ENCODE peak calls at places on chromosomes 6 and 20, in five cellular contexts. A, S, R, K and N are unnamed samples.

GRCh38 chr6:138088307-138088744 is 18.9 kb downstream of the PERP start:
- DNase-seq in A (peak; percentile 84), S (peak; percentile 73), R (peak; percentile 23), K (no peak), N (no peak)

GRCh38 chr6:74087898-74088297 is 391.9 kb downstream of the CD109 start:
- DNase-seq in A (no peak), S (no peak), R (no peak), K (no peak), N (no peak)

GRCh38 chr20:47859255-47859654 is 74.0 kb upstream of the SULF2 start:
- DNase-seq in A (no peak), S (no peak), R (no peak), K (no peak), N (no peak)

GRCh38 chr6:131400054-131400781 is 172.8 kb upstream of the ARG1 start:
- DNase-seq in A (peak; percentile 63), S (no peak), R (no peak), K (no peak), N (no peak)

GRCh38 chr6:52670502-52671409 is at the start of gene TMEM14A:
- DNase-seq in A (peak; percentile 90), S (peak; percentile 97), R (peak; percentile 94), K (peak; percentile 93), N (peak; percentile 99)

GRCh38 chr20:3651204-3651970 is 11.8 kb downstream of the GFRA4 start:
- DNase-seq in A (no peak), S (peak; percentile 31), R (peak; percentile 1), K (no peak), N (no peak)

GRCh38 chr6:82778985-82779384 is 286.7 kb downstream of the UBE3D start:
- DNase-seq in A (no peak), S (no peak), R (no peak), K (no peak), N (no peak)

GRCh38 chr6:37499433-37500293 is at the start of gene CCDC167:
- DNase-seq in A (peak; percentile 98), S (peak; percentile 97), R (peak; percentile 93), K (peak; percentile 95), N (peak; percentile 96)

GRCh38 chr6:9487128-9487527 is 927.7 kb downstream of the TFAP2A start:
- DNase-seq in A (no peak), S (no peak), R (no peak), K (no peak), N (no peak)

GRCh38 chr6:45974596-45974995 is 41.1 kb downstream of the CLIC5 start:
- DNase-seq in A (no peak), S (no peak), R (no peak), K (no peak), N (no peak)

GRCh38 chr6:31533455-31533841 is 4.7 kb downstream of the MCCD1 start:
- DNase-seq in A (no peak), S (no peak), R (no peak), K (no peak), N (no peak)
- TF ChIP-seq POLR2A in A (no peak), S (no peak), R (no peak), K (no peak), N (no peak)

GRCh38 chr6:1640476-1640875 is 30.8 kb downstream of the FOXC1 start:
- DNase-seq in A (no peak), S (no peak), R (no peak), K (no peak), N (no peak)

GRCh38 chr6:1643111-1643510 is 33.4 kb downstream of the FOXC1 start:
- DNase-seq in A (no peak), S (no peak), R (no peak), K (no peak), N (no peak)

GRCh38 chr6:1639430-1639829 is 29.7 kb downstream of the FOXC1 start:
- DNase-seq in A (no peak), S (no peak), R (no peak), K (no peak), N (no peak)

GRCh38 chr6:1643830-1644445 is 34.2 kb downstream of the FOXC1 start:
- DNase-seq in A (no peak), S (no peak), R (no peak), K (no peak), N (no peak)

DNA sequence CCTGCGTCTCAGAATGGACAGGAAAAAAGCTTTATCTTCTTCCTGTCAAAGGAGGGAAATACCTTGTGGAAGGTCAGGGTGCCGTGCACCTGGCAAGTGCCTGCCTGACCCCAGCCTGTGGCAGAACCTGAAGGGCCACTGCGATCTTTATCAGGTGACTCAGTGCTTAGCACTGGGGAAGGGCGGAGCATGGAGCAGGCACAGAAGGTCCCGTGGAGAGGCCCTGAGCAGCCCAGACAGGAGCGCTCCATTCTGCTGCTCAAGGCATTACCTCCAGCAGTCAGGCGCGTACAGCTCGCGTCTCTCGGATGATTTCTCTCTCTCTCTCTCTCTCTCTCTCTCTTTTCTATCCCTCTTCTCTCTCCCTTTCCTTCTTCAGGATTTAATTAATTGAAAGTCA is 31.7 kb downstream of the FOXC1 start:
- DNase-seq in A (no peak), S (peak; percentile 88), R (peak; percentile 70), K (no peak), N (peak; percentile 66)
- TF ChIP-seq POLR2A in A (no peak), S (no peak), R (no peak), K (no peak), N (no peak)

GRCh38 chr6:127267742-127268588 is 1.3 kb downstream of the RNF146 start:
- DNase-seq in A (no peak), S (no peak), R (no peak), K (no peak), N (no peak)

GRCh38 chr6:127266178-127266891 is at the start of gene RNF146:
- DNase-seq in A (peak; percentile 81), S (peak; percentile 90), R (peak; percentile 87), K (peak; percentile 85), N (peak; percentile 44)

GRCh38 chr6:127266892-127267741 is 453 bp downstream of the RNF146 start:
- DNase-seq in A (peak; percentile 54), S (peak; percentile 79), R (peak; percentile 55), K (peak; percentile 40), N (peak; percentile 40)
- TF ChIP-seq POLR2A in A (peak; percentile 72), S (peak; percentile 72), R (peak; percentile 93), K (peak; percentile 94), N (peak; percentile 81)

GRCh38 chr6:33744001-33744848 is 2.5 kb downstream of the IP6K3 start:
- DNase-seq in A (peak; percentile 59), S (peak; percentile 92), R (peak; percentile 66), K (peak; percentile 83), N (peak; percentile 78)
- TF ChIP-seq POLR2A in A (no peak), S (no peak), R (no peak), K (peak; percentile 19), N (no peak)

DNA sequence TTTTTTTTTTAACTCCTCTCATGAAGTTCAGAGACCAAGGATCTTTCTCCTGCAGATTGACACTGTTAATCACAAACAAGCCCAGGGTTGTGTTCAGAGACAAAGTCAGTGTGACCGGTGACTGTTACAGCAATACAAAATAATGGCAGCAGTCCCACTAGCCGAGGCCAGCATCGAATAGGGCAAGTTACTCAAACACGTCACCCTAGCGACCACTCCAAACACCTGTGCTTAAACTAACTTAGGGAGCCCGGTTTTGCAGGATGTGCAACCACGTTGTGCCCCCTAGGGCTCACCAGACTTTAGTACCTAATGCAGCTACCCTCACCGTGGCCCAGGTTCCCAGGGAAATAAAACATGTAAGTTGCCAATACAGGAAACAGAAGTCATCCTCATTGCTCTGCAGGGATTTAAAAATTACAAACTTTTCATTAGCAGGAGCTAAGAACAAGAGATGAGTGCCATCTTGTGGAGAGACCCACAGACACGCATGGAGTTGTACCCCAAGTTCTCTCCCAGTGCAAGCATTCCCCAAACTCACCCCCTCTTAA is 38.1 kb downstream of the FAM50B start:
- DNase-seq in A (peak; percentile 23), S (peak; percentile 51), R (no peak), K (no peak), N (no peak)
- TF ChIP-seq POLR2A in A (no peak), S (no peak), R (no peak), K (no peak), N (no peak)

GRCh38 chr6:125923371-125923877 is 33.1 kb upstream of the HINT3 start:
- DNase-seq in A (no peak), S (no peak), R (no peak), K (no peak), N (no peak)

GRCh38 chr6:125918230-125918629 is 38.3 kb upstream of the HINT3 start:
- DNase-seq in A (no peak), S (no peak), R (no peak), K (no peak), N (no peak)

GRCh38 chr6:125922322-125922860 is 34.2 kb upstream of the HINT3 start:
- DNase-seq in A (peak; percentile 64), S (no peak), R (no peak), K (no peak), N (no peak)

GRCh38 chr6:125919618-125920017 is 37.0 kb upstream of the HINT3 start:
- DNase-seq in A (no peak), S (no peak), R (no peak), K (no peak), N (no peak)

GRCh38 chr6:125918681-125919566 is 37.6 kb upstream of the HINT3 start:
- DNase-seq in A (peak; percentile 92), S (peak; percentile 58), R (peak; percentile 40), K (peak; percentile 51), N (no peak)
- TF ChIP-seq POLR2A in A (peak; percentile 8), S (peak; percentile 70), R (peak; percentile 38), K (peak; percentile 31), N (no peak)

DNA sequence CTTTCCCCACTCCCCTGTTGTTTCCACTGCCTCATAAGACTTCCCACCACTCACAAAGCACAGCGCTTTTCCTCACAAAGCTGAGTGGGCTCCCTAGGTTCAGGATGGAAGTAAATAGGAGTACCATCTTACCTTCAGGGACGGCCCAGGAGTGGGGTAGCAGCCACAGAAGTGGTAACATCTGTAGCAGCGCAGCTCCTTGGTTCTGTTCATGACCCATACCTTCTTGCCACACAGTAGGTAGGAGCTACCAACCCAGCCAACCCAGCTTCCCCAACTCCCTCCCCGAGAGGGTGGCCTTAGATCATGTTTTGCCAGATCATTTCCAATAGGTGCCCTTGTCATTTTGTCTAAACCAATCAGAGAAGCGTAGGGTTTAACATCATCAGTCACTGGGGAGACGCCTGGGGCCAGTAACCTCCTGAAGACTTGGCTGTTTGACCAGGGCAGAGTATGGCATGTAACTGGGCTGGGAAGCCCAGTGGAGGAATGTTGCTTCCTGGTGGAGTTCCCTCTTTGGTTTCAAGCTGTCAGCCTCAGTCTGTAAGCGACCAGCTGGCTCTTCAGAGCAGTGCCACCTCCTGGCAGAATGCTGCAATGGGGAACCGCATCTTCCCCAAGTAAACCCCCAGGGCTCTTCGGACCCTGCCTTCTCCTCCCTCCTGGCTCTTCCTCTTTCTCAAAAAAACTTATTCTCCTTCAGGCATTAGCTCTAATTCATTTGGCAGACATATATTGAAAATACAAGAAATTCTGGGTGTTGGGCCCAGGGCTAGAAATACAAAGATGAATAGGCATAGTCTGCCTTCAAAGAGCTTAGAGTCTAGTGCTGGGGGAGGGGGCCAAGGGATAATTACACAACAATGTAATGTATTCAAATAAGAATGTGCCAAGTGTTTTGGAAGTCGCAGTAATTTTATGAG is at the start of gene HLA-DMA:
- DNase-seq in A (peak; percentile 93), S (peak; percentile 95), R (peak; percentile 96), K (peak; percentile 84), N (peak; percentile 71)
- TF ChIP-seq POLR2A in A (no peak), S (peak; percentile 77), R (peak; percentile 89), K (peak; percentile 74), N (no peak)

GRCh38 chr20:54020348-54020747 is 50.0 kb downstream of the BCAS1 start:
- DNase-seq in A (no peak), S (no peak), R (no peak), K (no peak), N (no peak)
- TF ChIP-seq POLR2A in A (no peak), S (no peak), R (no peak), K (no peak), N (no peak)

GRCh38 chr6:228881-229651 is 63.2 kb upstream of the DUSP22 start:
- DNase-seq in A (no peak), S (no peak), R (no peak), K (no peak), N (no peak)
- TF ChIP-seq POLR2A in A (no peak), S (no peak), R (no peak), K (no peak), N (no peak)